ENCODE peak calls at places on chromosome 21, in six cellular contexts. U is small intestine; E is activated CD4-positive, alpha-beta T cell treated with anti-CD3 and anti-CD28 coated beads for 36 hours; Y is GM23248; Q is non-pigmented ciliary epithelial cell; V is fibroblast of the conjunctiva. B is an unnamed sample.

GRCh38 chr21:36489103-36489785 is 9.3 kb upstream of the CLDN14 start:
- DNase-seq in Q (no peak), V (no peak), U (no peak), E (no peak), Y (no peak), B (no peak)

GRCh38 chr21:45081636-45082035 is 7.3 kb downstream of the ADARB1 start:
- DNase-seq in Y (no peak), V (no peak), E (no peak), U (no peak), Q (no peak), B (no peak)

GRCh38 chr21:35127851-35128250 is 78.7 kb upstream of the RUNX1 start:
- DNase-seq in E (no peak), V (no peak), Y (peak), U (no peak), Q (no peak), B (no peak)

GRCh38 chr21:45845063-45845789 is 136.3 kb upstream of the COL6A1 start:
- DNase-seq in Y (no peak), U (no peak), V (no peak), E (no peak), Q (no peak), B (no peak)

GRCh38 chr21:41622831-41623548 is 115.0 kb upstream of the TMPRSS2 start:
- DNase-seq in U (no peak), Q (no peak), Y (peak), V (no peak), E (peak), B (no peak)

GRCh38 chr21:28436286-28436932 is 556.3 kb downstream of the LTN1 start:
- DNase-seq in Q (no peak), U (peak), V (no peak), E (no peak), Y (peak), B (no peak)

GRCh38 chr21:41836166-41837015 is 42.8 kb downstream of the PRDM15 start:
- DNase-seq in U (no peak), Y (no peak), V (no peak), Q (no peak), E (no peak), B (no peak)

GRCh38 chr21:38773108-38774061 is 32.3 kb upstream of the ETS2 start:
- DNase-seq in U (no peak), Q (peak), Y (peak), E (peak), V (peak), B (peak)

GRCh38 chr21:41926068-41926806 is 27.6 kb downstream of the C2CD2 start:
- DNase-seq in Y (peak), E (peak), V (no peak), U (peak), Q (no peak), B (peak)

GRCh38 chr21:15098908-15099307 is 34.1 kb upstream of the NRIP1 start:
- DNase-seq in Y (no peak), V (no peak), E (no peak), U (no peak), Q (no peak), B (no peak)

GRCh38 chr21:26093094-26093493 is 77.5 kb downstream of the APP start:
- DNase-seq in Q (no peak), Y (peak), U (no peak), V (no peak), E (no peak), B (no peak)

GRCh38 chr21:32062591-32063227 is 189.9 kb downstream of the HUNK start:
- DNase-seq in U (no peak), V (no peak), Y (no peak), Q (no peak), E (no peak), B (no peak)

GRCh38 chr21:30434033-30434631 is 4.1 kb downstream of the KRTAP13-4 start:
- DNase-seq in E (peak), Q (no peak), U (peak), Y (peak), V (peak), B (peak)

GRCh38 chr21:27277122-27277521 is 310.2 kb upstream of the ADAMTS5 start:
- DNase-seq in E (no peak), U (no peak), Q (no peak), V (no peak), Y (no peak), B (no peak)

GRCh38 chr21:38849776-38850175 is 44.0 kb downstream of the ETS2 start:
- DNase-seq in Q (no peak), U (no peak), E (no peak), V (no peak), Y (no peak), B (no peak)

GRCh38 chr21:32626633-32627196 is 14.5 kb upstream of the CFAP298 start:
- DNase-seq in E (no peak), U (no peak), Y (peak), Q (peak), V (no peak), B (no peak)

GRCh38 chr21:46455575-46456385 is 2.9 kb upstream of the DIP2A start:
- DNase-seq in E (no peak), Q (no peak), Y (peak), U (no peak), V (no peak), B (no peak)

GRCh38 chr21:15908187-15908586 is 178.4 kb downstream of the USP25 start:
- DNase-seq in V (peak), U (no peak), Q (peak), E (no peak), Y (peak), B (no peak)

GRCh38 chr21:17454315-17455027 is 58.4 kb upstream of the CXADR start:
- DNase-seq in V (peak), U (no peak), Q (peak), E (peak), Y (peak), B (peak)

GRCh38 chr21:16022121-16022520 is 292.3 kb downstream of the USP25 start:
- DNase-seq in V (no peak), Y (no peak), Q (no peak), U (no peak), E (no peak), B (no peak)

GRCh38 chr21:36245115-36245514 is 74.9 kb upstream of the MORC3 start:
- DNase-seq in Y (no peak), E (no peak), V (no peak), U (no peak), Q (no peak), B (no peak)

GRCh38 chr21:28928578-28929124 is 64.0 kb downstream of the LTN1 start:
- DNase-seq in U (no peak), Q (no peak), E (no peak), Y (no peak), V (no peak), B (no peak)

GRCh38 chr21:35138665-35139381 is 89.7 kb upstream of the RUNX1 start:
- DNase-seq in U (peak), Q (peak), E (peak), Y (peak), V (no peak), B (peak)

GRCh38 chr21:43318841-43319781 is 107.8 kb downstream of the SIK1 start:
- DNase-seq in Q (no peak), E (no peak), Y (peak), V (no peak), U (no peak), B (no peak)

GRCh38 chr21:23612210-23612609 is 1995.1 kb downstream of the MRPL39 start:
- DNase-seq in Q (no peak), E (no peak), U (no peak), V (no peak), Y (no peak), B (no peak)

GRCh38 chr21:32136546-32136945 is 142.3 kb downstream of the MIS18A start:
- DNase-seq in Q (no peak), V (no peak), Y (no peak), E (no peak), U (no peak), B (no peak)

GRCh38 chr21:36465481-36465880 is 14.4 kb downstream of the CLDN14 start:
- DNase-seq in U (no peak), Q (no peak), E (no peak), Y (no peak), V (no peak), B (no peak)

GRCh38 chr21:35428489-35428888 is 379.4 kb upstream of the RUNX1 start:
- DNase-seq in U (no peak), V (no peak), Q (no peak), Y (peak), E (peak), B (no peak)

GRCh38 chr21:45074818-45075605 is 632 bp downstream of the ADARB1 start:
- DNase-seq in V (no peak), U (peak), Y (peak), E (peak), Q (no peak), B (peak)

GRCh38 chr21:34836933-34837505 is 168.2 kb downstream of the CLIC6 start:
- DNase-seq in E (no peak), U (no peak), Y (peak), Q (no peak), V (no peak), B (no peak)